ENCODE peak calls at places on chromosome 3, in five cellular contexts. P, Y, B, Z and N are unnamed samples. For H3K4me1 and H3F3A, the result is how much of the 10 kb centered on the place peaks cover.

GRCh38 chr3:151631946-151632345 is 101.8 kb upstream of the AADACL2 start:
- DNase-seq in P (no peak), Y (no peak), B (no peak), Z (no peak), N (no peak)

GRCh38 chr3:187484547-187485325 is 116.6 kb downstream of the RTP4 start:
- DNase-seq in P (no peak), Y (no peak), B (peak), Z (no peak), N (no peak)

GRCh38 chr3:16222547-16222946 is 42.2 kb downstream of the DPH3 start:
- DNase-seq in P (no peak), Y (no peak), B (no peak), Z (no peak), N (no peak)

GRCh38 chr3:50550079-50550736 is 17.3 kb downstream of the C3orf18 start:
- DNase-seq in P (peak), Y (peak), B (peak), Z (peak), N (peak)

GRCh38 chr3:10303105-10303504 is 10.4 kb upstream of the GHRL start:
- DNase-seq in P (no peak), Y (no peak), B (no peak), Z (no peak), N (no peak)

GRCh38 chr3:127193341-127193740 is 410 bp downstream of the PRR23E start:
- DNase-seq in P (no peak), Y (no peak), B (no peak), Z (no peak), N (no peak)

GRCh38 chr3:70090322-70090913 is 90.9 kb downstream of the SAMMSON start:
- DNase-seq in P (peak), Y (peak), B (peak), Z (peak), N (peak)

GRCh38 chr3:31532587-31533168 is at the start of gene STT3B:
- DNase-seq in P (peak), Y (peak), B (no peak), Z (peak), N (peak)

GRCh38 chr3:149618151-149619123 is 39.4 kb downstream of the WWTR1 start:
- DNase-seq in P (no peak), Y (no peak), B (no peak), Z (no peak), N (no peak)

GRCh38 chr3:119184808-119185690 is 11.7 kb downstream of the UPK1B start:
- DNase-seq in P (peak), Y (no peak), B (no peak), Z (no peak), N (peak)

GRCh38 chr3:64224826-64225606 is at the start of gene PRICKLE2:
- DNase-seq in P (no peak), Y (peak), B (peak), Z (peak), N (peak)

DNA sequence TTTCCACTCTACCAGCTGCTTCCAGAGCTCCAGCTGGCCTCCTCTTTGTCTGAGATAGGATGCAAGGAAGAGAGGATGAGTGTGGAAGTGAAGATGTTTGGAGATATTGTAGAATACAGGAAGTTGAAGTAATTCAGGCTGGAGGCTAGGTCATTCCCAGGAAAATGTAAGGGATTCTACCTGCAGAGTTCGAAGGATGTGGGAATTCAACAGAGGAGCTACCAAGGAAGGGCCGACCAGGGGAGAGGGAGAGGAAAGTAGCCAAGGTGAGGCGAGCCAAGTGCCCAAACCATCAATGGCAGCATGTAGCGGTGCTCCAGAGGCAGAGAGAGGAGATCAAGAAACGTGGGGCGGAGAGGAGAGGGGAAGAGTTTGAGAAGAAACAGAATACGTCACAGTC is 49.0 kb upstream of the EPHB3 start:
- DNase-seq in P (no peak), Y (peak), B (no peak), Z (no peak), N (no peak)
- TF ChIP-seq EZH2 in P (no peak), Y (no peak), B (no peak), Z (no peak), N (no peak)

DNA sequence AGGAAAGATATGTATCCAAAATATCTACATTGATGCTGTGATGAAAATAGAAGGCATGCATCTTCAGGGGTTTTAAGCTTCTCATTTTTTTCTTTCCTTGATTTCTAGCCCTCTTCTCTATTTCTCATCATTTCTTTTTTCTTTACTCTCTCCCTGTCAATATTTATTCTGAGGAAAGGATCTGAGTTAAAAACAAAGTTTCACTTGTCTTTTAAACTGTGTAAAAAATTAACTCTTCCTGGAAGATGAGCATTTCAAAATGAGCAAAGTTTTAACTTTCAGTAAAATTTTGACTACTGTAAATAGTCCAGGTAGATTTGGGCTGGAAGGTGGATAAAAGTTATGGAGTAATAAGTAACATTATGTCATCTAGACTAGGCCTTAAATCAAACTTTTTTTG is 500.2 kb upstream of the GBE1 start:
- DNase-seq in P (no peak), Y (no peak), B (no peak), Z (no peak), N (no peak)
- H3K4me1 ChIP-seq in P (under half), Y (under half), B (under half), Z (under half), N (under half)

GRCh38 chr3:18739098-18739431 is 313.9 kb upstream of the SATB1 start:
- DNase-seq in P (no peak), Y (no peak), B (no peak), Z (no peak), N (no peak)
- H3F3A ChIP-seq in P (under half), Y (under half), B (under half), Z (under half), N (under half)

GRCh38 chr3:58585994-58586393 is 8.8 kb upstream of the FAM107A start:
- DNase-seq in P (no peak), Y (no peak), B (peak), Z (no peak), N (peak)

GRCh38 chr3:58588030-58588614 is 10.9 kb upstream of the FAM107A start:
- DNase-seq in P (peak), Y (peak), B (peak), Z (peak), N (peak)

GRCh38 chr3:58585005-58585786 is 8.0 kb upstream of the FAM107A start:
- DNase-seq in P (peak), Y (peak), B (peak), Z (peak), N (peak)

GRCh38 chr3:58584690-58585004 is 7.5 kb upstream of the FAM107A start:
- DNase-seq in P (no peak), Y (peak), B (no peak), Z (no peak), N (peak)

GRCh38 chr3:58586776-58587192 is 9.6 kb upstream of the FAM107A start:
- DNase-seq in P (no peak), Y (no peak), B (peak), Z (peak), N (no peak)
- TF ChIP-seq EZH2 in P (no peak), Y (no peak), B (peak), Z (no peak), N (no peak)

GRCh38 chr3:58236527-58237237 is 910 bp upstream of the ABHD6 start:
- DNase-seq in P (peak), Y (no peak), B (peak), Z (peak), N (peak)
- H3K4me1 ChIP-seq in P (under half), Y (under half), B (under half), Z (under half), N (under half)

GRCh38 chr3:112779558-112780480 is 66.8 kb downstream of the CD200R1L start:
- DNase-seq in P (no peak), Y (no peak), B (no peak), Z (no peak), N (peak)
- H3F3A ChIP-seq in P (under half), Y (under half), B (under half), Z (under half), N (half or more)

GRCh38 chr3:76664816-76665215 is 375.1 kb upstream of the ROBO2 start:
- DNase-seq in P (no peak), Y (no peak), B (no peak), Z (no peak), N (no peak)

GRCh38 chr3:76668653-76669052 is 371.2 kb upstream of the ROBO2 start:
- DNase-seq in P (no peak), Y (peak), B (no peak), Z (no peak), N (no peak)

GRCh38 chr3:76673171-76673570 is 366.7 kb upstream of the ROBO2 start:
- DNase-seq in P (no peak), Y (no peak), B (no peak), Z (no peak), N (no peak)

DNA sequence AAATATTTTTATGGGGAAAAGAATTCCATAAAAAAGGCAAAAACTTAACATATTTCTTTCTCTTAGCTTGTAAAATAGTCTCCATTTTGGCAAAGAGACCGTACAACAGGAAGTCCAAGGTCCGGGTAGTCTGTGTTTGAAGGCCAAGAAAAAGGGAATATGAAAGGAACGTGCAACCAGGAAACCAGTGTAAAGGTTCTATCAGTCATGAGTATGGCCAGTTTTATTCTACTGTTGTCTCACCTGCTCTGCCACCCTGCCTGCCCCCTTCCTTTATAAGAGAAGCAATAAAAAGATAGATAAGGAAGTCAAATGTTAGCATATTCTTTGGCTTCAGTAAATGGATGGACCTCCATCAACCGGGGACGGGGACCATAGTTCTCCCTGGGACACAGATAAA is 370.6 kb upstream of the ROBO2 start:
- DNase-seq in P (no peak), Y (no peak), B (no peak), Z (no peak), N (no peak)
- TF ChIP-seq EZH2 in P (no peak), Y (no peak), B (no peak), Z (no peak), N (no peak)

GRCh38 chr3:60810876-60811275 is 440.4 kb downstream of the FHIT start:
- DNase-seq in P (no peak), Y (no peak), B (no peak), Z (no peak), N (no peak)
- H3K4me1 ChIP-seq in P (under half), Y (under half), B (under half), Z (under half), N (under half)